ENCODE peak calls at places on chromosomes 6 and 20, in five cellular contexts. E is HCT116, L is HepG2, O is H1, P is GM12878. K is an unnamed sample.

GRCh38 chr6:75751443-75751842 is 2.4 kb downstream of the MYO6 start:
- DNase-seq in O (no peak), P (no peak), L (no peak), E (no peak), K (no peak)

GRCh38 chr6:147322299-147323162 is 118.3 kb downstream of the STXBP5 start:
- DNase-seq in E (no peak), O (no peak), L (no peak), P (peak), K (no peak)

GRCh38 chr6:16639689-16640480 is 121.4 kb downstream of the ATXN1 start:
- DNase-seq in O (no peak), E (no peak), L (no peak), P (no peak), K (no peak)

GRCh38 chr20:39378781-39379180 is 416.6 kb downstream of the DHX35 start:
- DNase-seq in P (no peak), E (no peak), L (no peak), O (no peak), K (no peak)

GRCh38 chr6:141653590-141653989 is 479.1 kb upstream of the GJE1 start:
- DNase-seq in L (no peak), O (no peak), E (no peak), P (no peak), K (peak)

GRCh38 chr6:168578036-168578435 is 137.1 kb downstream of the SMOC2 start:
- DNase-seq in E (no peak), O (no peak), P (no peak), L (no peak), K (no peak)

GRCh38 chr20:15965165-15965564 is 608.1 kb downstream of the KIF16B start:
- DNase-seq in L (no peak), O (no peak), P (no peak), E (no peak), K (no peak)

GRCh38 chr6:44078795-44079671 is 48.2 kb downstream of the MRPL14 start:
- DNase-seq in O (no peak), E (peak), P (no peak), L (peak), K (peak)

GRCh38 chr20:45834797-45835161 is 1.2 kb downstream of the SNX21 start:
- DNase-seq in P (no peak), L (no peak), O (no peak), E (no peak), K (no peak)

GRCh38 chr6:68638225-68638900 is 3.3 kb downstream of the ADGRB3 start:
- DNase-seq in E (no peak), O (no peak), P (no peak), L (peak), K (no peak)

GRCh38 chr20:18987781-18988360 is 174.3 kb downstream of the SCP2D1 start:
- DNase-seq in P (no peak), L (no peak), O (no peak), E (no peak), K (no peak)

GRCh38 chr20:35299780-35300179 is 7.6 kb upstream of the FAM83C start:
- DNase-seq in L (no peak), O (no peak), E (no peak), P (no peak), K (no peak)

GRCh38 chr6:56663344-56663743 is 20.7 kb upstream of the DST start:
- DNase-seq in O (no peak), P (no peak), E (no peak), L (no peak), K (no peak)

GRCh38 chr6:65760285-65760684 is 53.3 kb upstream of the EYS start:
- DNase-seq in O (no peak), P (no peak), E (no peak), L (peak), K (no peak)

GRCh38 chr6:170122676-170123075 is 168.2 kb downstream of the DLL1 start:
- DNase-seq in L (no peak), O (no peak), P (no peak), E (no peak), K (no peak)

GRCh38 chr6:30260036-30260504 is 46.9 kb upstream of the TRIM26 start:
- DNase-seq in L (no peak), P (no peak), O (no peak), E (no peak), K (no peak)

GRCh38 chr6:142731611-142732010 is 213.4 kb downstream of the HIVEP2 start:
- DNase-seq in L (no peak), O (no peak), E (no peak), P (no peak), K (no peak)

GRCh38 chr6:138736640-138737039 is 36.9 kb upstream of the CCDC28A start:
- DNase-seq in L (no peak), E (no peak), P (no peak), O (no peak), K (no peak)

GRCh38 chr6:63316113-63316512 is 3.7 kb downstream of the LGSN start:
- DNase-seq in P (no peak), L (no peak), O (no peak), E (no peak), K (no peak)

GRCh38 chr6:148557796-148558457 is 188.9 kb upstream of the UST start:
- DNase-seq in E (no peak), L (no peak), O (no peak), P (no peak), K (no peak)

GRCh38 chr6:2266031-2266430 is 20.6 kb upstream of the GMDS start:
- DNase-seq in L (no peak), O (no peak), P (no peak), E (no peak), K (no peak)

GRCh38 chr6:123769431-123769830 is 34.2 kb upstream of the NKAIN2 start:
- DNase-seq in P (no peak), O (no peak), L (no peak), E (no peak), K (no peak)

GRCh38 chr6:34318492-34319470 is 70.0 kb upstream of the SMIM29 start:
- DNase-seq in O (no peak), E (no peak), L (no peak), P (no peak), K (peak)

GRCh38 chr6:170082531-170083187 is 208.2 kb downstream of the DLL1 start:
- DNase-seq in P (no peak), L (no peak), E (no peak), O (no peak), K (no peak)

GRCh38 chr6:131062245-131063027 is 609 bp downstream of the EPB41L2 start:
- DNase-seq in O (no peak), P (no peak), L (no peak), E (no peak), K (peak)

GRCh38 chr20:62332421-62332820 is 29.6 kb downstream of the ADRM1 start:
- DNase-seq in L (no peak), O (no peak), E (no peak), P (no peak), K (no peak)

GRCh38 chr6:127514396-127515227 is 4.5 kb downstream of the MTCL3 start:
- DNase-seq in L (no peak), P (no peak), O (peak), E (no peak), K (no peak)

GRCh38 chr6:38725414-38726183 is 10.5 kb downstream of the DNAH8 start:
- DNase-seq in P (peak), E (no peak), L (no peak), O (no peak), K (peak)

GRCh38 chr6:159842035-159842434 is 42.0 kb downstream of the PNLDC1 start:
- DNase-seq in O (no peak), P (no peak), E (peak), L (peak), K (peak)

GRCh38 chr20:22924949-22925612 is 110.0 kb upstream of the SSTR4 start:
- DNase-seq in L (no peak), E (no peak), P (no peak), O (no peak), K (no peak)
- H2AFZ ChIP-seq in L (no peak), E (no peak), P (no peak), O (no peak), K (peak)

GRCh38 chr20:64037199-64037497 is 1.2 kb downstream of the C20orf204 start:
- DNase-seq in O (no peak), P (no peak), L (no peak), E (no peak), K (no peak)

GRCh38 chr20:64036346-64037198 is 590 bp downstream of the C20orf204 start:
- DNase-seq in L (peak), O (no peak), P (no peak), E (no peak), K (peak)

GRCh38 chr20:64038252-64038578 is 2.2 kb downstream of the C20orf204 start:
- DNase-seq in L (no peak), P (no peak), O (no peak), E (peak), K (peak)

GRCh38 chr20:64038579-64039292 is 2.8 kb downstream of the C20orf204 start:
- DNase-seq in E (peak), P (no peak), L (no peak), O (no peak), K (peak)

DNA sequence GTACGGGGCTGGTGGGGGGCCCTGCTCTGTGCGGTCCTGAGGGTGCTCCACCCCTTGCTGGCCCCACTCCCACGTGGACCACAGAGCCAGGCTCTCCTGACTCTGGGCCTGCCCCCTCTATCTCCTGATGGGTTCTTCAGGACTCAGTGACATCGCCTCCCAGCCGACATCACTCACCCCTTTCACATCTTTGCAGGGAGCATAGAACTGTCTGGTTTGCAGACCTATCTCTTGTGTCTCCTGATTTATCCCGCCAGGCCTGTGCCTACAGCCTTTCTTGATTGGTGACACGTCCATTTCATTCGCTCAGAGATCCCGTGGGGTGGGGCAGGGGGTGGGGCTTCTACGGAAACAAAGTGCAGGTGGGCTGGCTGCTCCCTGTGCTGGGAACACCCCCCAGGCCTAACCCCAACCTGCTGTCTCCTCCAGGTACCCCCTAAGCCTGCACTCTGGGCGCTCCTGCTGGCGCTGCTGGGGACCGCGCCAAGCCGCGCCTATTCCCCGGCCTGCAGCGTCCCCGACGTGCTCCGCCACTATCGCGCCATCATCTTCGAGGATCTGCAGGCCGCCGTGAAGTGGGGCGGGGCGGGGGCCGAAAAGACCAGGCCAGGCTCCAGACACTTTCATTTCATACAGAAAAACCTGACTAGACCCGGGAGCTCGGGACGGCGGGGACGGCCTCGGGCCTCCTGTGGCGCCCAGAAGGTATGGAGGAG is 1.7 kb downstream of the C20orf204 start:
- DNase-seq in O (no peak), L (no peak), P (no peak), E (no peak), K (peak)
- TF ChIP-seq ATF3 in O (no peak), L (no peak), P (no peak), E (no peak), K (no peak)

DNA sequence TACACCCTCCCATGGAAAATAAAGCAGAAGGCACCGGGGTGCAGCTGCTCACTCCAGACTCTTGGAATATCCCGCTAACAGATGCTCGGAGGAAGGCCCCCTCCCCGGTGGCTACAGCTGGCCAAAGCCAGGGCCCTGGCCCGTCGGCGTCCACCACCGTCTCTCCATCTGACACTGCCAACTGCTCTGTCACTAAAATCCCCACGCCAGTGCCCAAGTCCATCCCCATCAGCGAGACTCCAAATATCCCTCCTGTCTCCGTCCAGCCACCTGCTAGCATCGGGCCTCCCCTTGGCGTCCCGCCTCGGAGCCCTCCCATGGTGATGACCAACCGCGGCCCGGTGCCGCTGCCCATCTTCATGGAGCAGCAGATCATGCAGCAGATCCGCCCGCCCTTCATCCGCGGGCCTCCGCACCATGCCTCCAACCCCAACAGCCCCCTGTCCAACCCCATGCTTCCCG is 143.8 kb downstream of the SOBP start:
- DNase-seq in E (no peak), P (no peak), O (no peak), L (no peak), K (no peak)
- H2AFZ ChIP-seq in E (no peak), P (no peak), O (no peak), L (no peak), K (no peak)

DNA sequence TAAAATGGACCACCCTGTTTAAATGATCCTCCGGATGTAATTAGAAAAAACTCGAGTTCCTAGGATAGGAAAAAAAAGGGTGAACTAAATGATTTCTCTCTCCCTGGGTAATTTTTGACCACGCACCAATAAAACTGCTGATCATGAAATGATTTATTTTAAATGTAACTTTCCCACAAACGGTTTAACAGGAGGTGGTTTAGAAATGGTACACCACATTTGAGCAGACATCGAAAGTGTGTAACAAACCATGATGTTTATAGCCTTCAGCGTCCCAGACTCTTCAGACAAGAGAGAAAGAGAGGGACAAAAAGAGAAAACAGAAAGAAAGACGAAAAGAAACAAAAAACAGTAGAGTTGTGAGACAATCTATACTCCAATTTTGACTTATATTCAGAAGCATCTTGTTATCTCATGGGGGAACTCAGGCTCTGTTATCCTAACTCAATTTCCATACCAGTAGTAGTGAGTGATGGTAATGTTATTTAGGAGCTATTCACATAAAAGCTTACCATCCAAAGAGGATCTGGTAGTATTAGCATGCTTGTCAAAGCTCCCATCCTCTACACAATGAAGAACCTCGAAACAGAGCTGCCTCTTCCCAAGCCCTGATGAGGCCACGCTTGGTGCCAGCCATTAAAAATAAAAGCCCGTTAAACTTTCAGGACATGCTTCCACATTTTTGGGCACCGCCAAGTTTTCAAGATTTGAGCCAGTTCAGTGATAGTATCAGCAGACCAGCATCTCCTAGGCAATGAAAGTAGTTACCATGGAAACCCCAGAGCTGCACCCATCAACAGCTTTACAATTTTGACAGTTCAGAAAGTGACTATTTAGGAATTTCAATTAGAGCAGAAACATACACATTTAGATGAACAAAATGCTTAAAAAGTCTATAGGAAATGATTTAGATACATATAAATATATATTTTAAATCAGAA is 173.1 kb downstream of the CD83 start:
- DNase-seq in P (no peak), O (no peak), L (no peak), E (no peak), K (no peak)
- TF ChIP-seq ATF3 in P (no peak), O (no peak), L (no peak), E (no peak), K (no peak)

GRCh38 chr6:72703093-72703492 is 81.2 kb downstream of the KCNQ5 start:
- DNase-seq in L (no peak), O (no peak), E (no peak), P (no peak), K (no peak)
- H2AFZ ChIP-seq in L (no peak), O (no peak), E (no peak), P (no peak), K (no peak)

GRCh38 chr6:166691199-166691598 is 64.1 kb upstream of the RPS6KA2 start:
- DNase-seq in P (no peak), O (no peak), L (no peak), E (peak), K (no peak)

GRCh38 chr6:166687538-166688259 is 60.6 kb upstream of the RPS6KA2 start:
- DNase-seq in E (no peak), P (no peak), L (no peak), O (no peak), K (no peak)

GRCh38 chr6:166688286-166688685 is 61.2 kb upstream of the RPS6KA2 start:
- DNase-seq in P (no peak), L (no peak), E (no peak), O (no peak), K (no peak)

GRCh38 chr6:166687070-166687469 is 60.0 kb upstream of the RPS6KA2 start:
- DNase-seq in O (no peak), L (no peak), E (no peak), P (no peak), K (no peak)

DNA sequence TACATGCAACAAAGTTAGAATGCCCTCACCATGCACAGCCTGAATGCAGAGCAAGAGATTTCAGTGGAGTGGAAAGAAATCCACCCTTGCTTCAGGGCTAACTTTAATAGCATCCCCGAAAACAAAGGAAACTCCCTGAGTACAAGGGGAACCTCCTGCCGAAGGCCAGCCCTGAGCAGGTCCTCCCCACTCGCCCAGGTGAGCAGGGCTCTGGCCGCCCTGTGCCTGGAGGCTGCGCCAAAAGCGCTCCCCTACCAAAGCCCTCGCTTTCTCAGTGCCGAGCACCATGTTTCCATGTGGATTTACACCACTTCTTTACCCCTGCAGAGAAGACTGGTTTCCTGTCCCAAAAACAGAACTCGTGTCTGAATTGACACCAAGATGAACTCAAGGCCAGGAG is 61.9 kb upstream of the RPS6KA2 start:
- DNase-seq in L (no peak), O (no peak), E (no peak), P (no peak), K (no peak)
- TF ChIP-seq ATF3 in L (no peak), O (no peak), E (no peak), P (no peak), K (no peak)

GRCh38 chr6:118706702-118707101 is 55.3 kb upstream of the CEP85L start:
- DNase-seq in O (no peak), P (no peak), E (no peak), L (no peak), K (no peak)
- H2AFZ ChIP-seq in O (peak), P (peak), E (no peak), L (no peak), K (no peak)

GRCh38 chr20:8693709-8694108 is 375.2 kb upstream of the PLCB4 start:
- DNase-seq in L (no peak), E (no peak), O (no peak), P (no peak), K (no peak)
- TF ChIP-seq ATF3 in L (no peak), E (no peak), O (no peak), P (no peak), K (no peak)

GRCh38 chr20:23049201-23049932 is at the start of gene THBD:
- DNase-seq in L (no peak), P (no peak), E (no peak), O (no peak), K (no peak)
- H2AFZ ChIP-seq in L (no peak), P (no peak), E (peak), O (peak), K (no peak)

K was measured in K562.